ENCODE peak calls at places on chromosome 4, in eight cellular contexts. T, Z, E, O, L, H, C and R are unnamed samples.

GRCh38 chr4:3291969-3292570 is 751 bp upstream of the RGS12 start:
- DNase-seq in T (no peak), Z (no peak), E (peak), O (peak), L (peak), H (no peak), C (no peak), R (no peak)

GRCh38 chr4:84932462-84932861 is 34.0 kb downstream of the WDFY3 start:
- DNase-seq in T (no peak), Z (no peak), E (no peak), O (no peak), L (no peak), H (no peak), C (no peak), R (no peak)

GRCh38 chr4:4590496-4590895 is 48.6 kb upstream of the STX18 start:
- DNase-seq in T (no peak), Z (peak), E (no peak), O (no peak), L (no peak), H (no peak), C (no peak), R (no peak)

GRCh38 chr4:173293663-173294062 is 40.5 kb downstream of the HMGB2 start:
- DNase-seq in T (no peak), Z (no peak), E (no peak), O (no peak), L (no peak), H (no peak), C (no peak), R (no peak)

GRCh38 chr4:92381640-92382039 is 77.9 kb downstream of the GRID2 start:
- DNase-seq in T (no peak), Z (no peak), E (no peak), O (no peak), L (peak), H (no peak), C (no peak), R (no peak)

GRCh38 chr4:167578906-167579305 is 344.6 kb upstream of the SPOCK3 start:
- DNase-seq in T (no peak), Z (no peak), E (no peak), O (no peak), L (no peak), H (no peak), C (no peak), R (no peak)

GRCh38 chr4:1187182-1187581 is 14.8 kb upstream of the SPON2 start:
- DNase-seq in T (no peak), Z (no peak), E (peak), O (no peak), L (no peak), H (no peak), C (no peak), R (peak)

GRCh38 chr4:165190591-165191212 is 16.7 kb upstream of the KLHL2 start:
- DNase-seq in T (no peak), Z (no peak), E (no peak), O (no peak), L (no peak), H (no peak), C (no peak), R (no peak)

GRCh38 chr4:68167706-68168105 is 38.0 kb upstream of the TMPRSS11F start:
- DNase-seq in T (no peak), Z (no peak), E (no peak), O (no peak), L (no peak), H (no peak), C (no peak), R (no peak)

GRCh38 chr4:106430797-106431196 is 62.2 kb upstream of the GIMD1 start:
- DNase-seq in T (no peak), Z (no peak), E (no peak), O (no peak), L (no peak), H (no peak), C (no peak), R (no peak)